ENCODE peak calls at places on chromosomes 3 and 15, in four cellular contexts. One of them, this sample, is unnamed. For H3K4me1, the result is how much of the 10 kb centered on the place peaks cover.

GRCh38 chr3:119664850-119665379 is 4.5 kb upstream of the POPDC2 start:
- DNase-seq in body of pancreas: no peak
- DNase-seq in Panc1: no peak
- DNase-seq in left ventricle myocardium inferior: no peak
- DNase-seq in this sample: no peak

GRCh38 chr3:16697437-16698258 is 92.4 kb upstream of the DAZL start:
- DNase-seq in body of pancreas: no peak
- DNase-seq in Panc1: no peak
- DNase-seq in left ventricle myocardium inferior: no peak
- DNase-seq in this sample: no peak

GRCh38 chr3:158539414-158540014 is 31.5 kb upstream of the MLF1 start:
- DNase-seq in body of pancreas: peak
- DNase-seq in Panc1: peak
- DNase-seq in left ventricle myocardium inferior: no peak
- DNase-seq in this sample: no peak

GRCh38 chr15:66390670-66391069 is 4.0 kb downstream of the MAP2K1 start:
- DNase-seq in body of pancreas: no peak
- DNase-seq in Panc1: no peak
- DNase-seq in left ventricle myocardium inferior: no peak
- DNase-seq in this sample: no peak

GRCh38 chr15:47718474-47719440 is 1.5 kb downstream of the SEMA6D start:
- DNase-seq in body of pancreas: peak
- DNase-seq in Panc1: no peak
- DNase-seq in left ventricle myocardium inferior: no peak
- DNase-seq in this sample: peak

GRCh38 chr3:126414406-126414805 is 19.7 kb downstream of the CFAP100 start:
- DNase-seq in body of pancreas: no peak
- DNase-seq in Panc1: no peak
- DNase-seq in left ventricle myocardium inferior: no peak
- DNase-seq in this sample: no peak

GRCh38 chr3:117003501-117003900 is 293.9 kb downstream of the TUSC7 start:
- DNase-seq in body of pancreas: no peak
- DNase-seq in Panc1: no peak
- DNase-seq in left ventricle myocardium inferior: no peak
- DNase-seq in this sample: no peak

GRCh38 chr3:194329566-194329965 is 21.6 kb downstream of the CPN2 start:
- DNase-seq in body of pancreas: no peak
- DNase-seq in Panc1: no peak
- DNase-seq in left ventricle myocardium inferior: no peak
- DNase-seq in this sample: no peak

GRCh38 chr3:110752307-110752706 is 319.3 kb upstream of the NECTIN3 start:
- DNase-seq in body of pancreas: no peak
- DNase-seq in Panc1: no peak
- DNase-seq in left ventricle myocardium inferior: no peak
- DNase-seq in this sample: no peak

GRCh38 chr15:48638966-48639365 is 6.5 kb downstream of the FBN1 start:
- DNase-seq in body of pancreas: no peak
- DNase-seq in Panc1: no peak
- DNase-seq in left ventricle myocardium inferior: no peak
- DNase-seq in this sample: no peak

GRCh38 chr15:78193731-78194567 is 40.4 kb downstream of the ACSBG1 start:
- DNase-seq in body of pancreas: no peak
- DNase-seq in Panc1: no peak
- DNase-seq in left ventricle myocardium inferior: no peak
- DNase-seq in this sample: no peak

GRCh38 chr3:111765136-111765535 is 93.9 kb upstream of the PHLDB2 start:
- DNase-seq in body of pancreas: no peak
- DNase-seq in Panc1: no peak
- DNase-seq in left ventricle myocardium inferior: no peak
- DNase-seq in this sample: no peak

GRCh38 chr15:36658321-36658720 is 78.9 kb downstream of the CDIN1 start:
- DNase-seq in body of pancreas: no peak
- DNase-seq in Panc1: no peak
- DNase-seq in left ventricle myocardium inferior: no peak
- DNase-seq in this sample: no peak

GRCh38 chr3:187019542-187020072 is 89.3 kb downstream of the ST6GAL1 start:
- DNase-seq in body of pancreas: no peak
- DNase-seq in Panc1: no peak
- DNase-seq in left ventricle myocardium inferior: no peak
- DNase-seq in this sample: no peak

GRCh38 chr15:56244237-56244810 is 645 bp upstream of the RFX7 start:
- DNase-seq in body of pancreas: peak
- DNase-seq in Panc1: no peak
- DNase-seq in left ventricle myocardium inferior: no peak
- DNase-seq in this sample: peak

GRCh38 chr3:129321887-129322286 is 43.2 kb downstream of the HMCES start:
- DNase-seq in body of pancreas: no peak
- DNase-seq in Panc1: no peak
- DNase-seq in left ventricle myocardium inferior: no peak
- DNase-seq in this sample: no peak

GRCh38 chr3:20066848-20067617 is 26.8 kb downstream of the KAT2B start:
- DNase-seq in body of pancreas: no peak
- DNase-seq in Panc1: no peak
- DNase-seq in left ventricle myocardium inferior: peak
- DNase-seq in this sample: no peak

GRCh38 chr3:38137615-38138346 is 680 bp upstream of the MYD88 start:
- DNase-seq in body of pancreas: no peak
- DNase-seq in Panc1: no peak
- DNase-seq in left ventricle myocardium inferior: no peak
- DNase-seq in this sample: no peak

DNA sequence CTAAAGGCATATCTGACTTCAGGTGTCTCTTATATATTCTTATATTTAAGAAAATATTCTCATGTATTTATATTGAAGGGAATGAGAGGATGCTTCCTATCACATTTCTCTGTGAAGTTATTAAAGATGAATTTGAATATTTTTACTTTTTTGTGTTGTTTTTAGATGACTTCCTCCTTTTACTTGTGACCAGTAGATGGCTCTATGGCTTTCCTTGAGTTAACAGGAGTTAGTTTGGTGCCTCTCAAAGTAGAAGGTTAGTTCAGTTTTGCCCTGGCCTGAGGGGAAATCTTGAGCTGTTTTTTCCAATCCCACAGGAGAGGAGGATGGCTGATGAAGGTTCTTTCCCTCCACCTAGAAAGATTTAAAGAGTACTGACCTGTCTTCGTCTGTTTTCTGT is 80.7 kb downstream of the SQOR start:
- DNase-seq in body of pancreas: no peak
- DNase-seq in Panc1: no peak
- DNase-seq in left ventricle myocardium inferior: no peak
- DNase-seq in this sample: no peak
- TF ChIP-seq CTCF in body of pancreas: peak
- TF ChIP-seq CTCF in Panc1: peak
- TF ChIP-seq CTCF in left ventricle myocardium inferior: peak
- TF ChIP-seq CTCF in this sample: no peak

DNA sequence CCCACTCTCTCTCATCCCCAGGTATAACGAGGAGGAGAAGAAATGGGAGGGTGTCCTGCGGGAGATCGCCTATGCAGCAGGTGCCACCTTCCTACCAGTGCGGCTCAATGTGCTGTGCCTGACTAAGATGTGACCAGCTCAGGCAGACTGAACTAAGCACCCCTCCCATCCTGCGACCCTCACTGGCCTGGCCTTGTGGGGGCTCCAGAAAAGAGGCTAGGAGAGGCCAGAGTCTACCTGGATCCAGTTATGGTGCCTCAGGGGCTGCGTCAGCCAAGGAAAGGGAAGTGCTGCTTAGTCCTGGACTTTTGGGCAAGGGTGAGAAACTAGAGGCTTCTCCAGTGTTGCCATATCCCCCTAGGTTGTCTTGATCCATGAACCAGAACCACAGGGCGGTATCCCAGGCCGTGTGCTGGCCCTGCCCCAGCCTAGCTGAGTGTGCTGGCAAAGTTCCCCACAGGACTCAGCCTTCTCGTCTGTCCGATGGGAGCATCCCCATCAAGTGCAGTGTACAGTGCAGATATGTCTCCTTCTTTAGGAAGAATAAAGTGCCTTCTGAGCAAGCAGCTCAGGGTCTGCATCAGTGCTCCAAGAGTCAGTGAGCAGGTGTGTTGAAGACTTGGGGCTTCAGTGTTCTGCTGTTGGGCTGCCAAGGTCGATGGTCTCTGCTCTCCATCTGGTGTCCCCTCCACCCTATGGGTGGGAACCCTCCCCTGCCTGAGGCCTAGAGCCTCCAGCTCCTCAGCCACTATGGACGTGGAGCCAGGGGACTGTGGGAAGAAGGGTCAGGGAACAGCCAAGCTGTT is 6.7 kb downstream of the KLHL40 start:
- DNase-seq in body of pancreas: no peak
- DNase-seq in Panc1: no peak
- DNase-seq in left ventricle myocardium inferior: peak
- DNase-seq in this sample: no peak
- H3K27ac ChIP-seq in body of pancreas: no peak
- H3K27ac ChIP-seq in Panc1: no peak
- H3K27ac ChIP-seq in left ventricle myocardium inferior: peak
- H3K27ac ChIP-seq in this sample: no peak

GRCh38 chr15:39468341-39468740 is 112.5 kb upstream of the THBS1 start:
- DNase-seq in body of pancreas: no peak
- DNase-seq in Panc1: no peak
- DNase-seq in left ventricle myocardium inferior: no peak
- DNase-seq in this sample: no peak
- H3K4me1 ChIP-seq in body of pancreas: under half
- H3K4me1 ChIP-seq in Panc1: under half
- H3K4me1 ChIP-seq in left ventricle myocardium inferior: under half
- H3K4me1 ChIP-seq in this sample: half or more

GRCh38 chr3:161409069-161409468 is 37.8 kb upstream of the SPTSSB start:
- DNase-seq in body of pancreas: peak
- DNase-seq in Panc1: no peak
- DNase-seq in left ventricle myocardium inferior: no peak
- DNase-seq in this sample: no peak
- TF ChIP-seq CTCF in body of pancreas: peak
- TF ChIP-seq CTCF in Panc1: peak
- TF ChIP-seq CTCF in left ventricle myocardium inferior: peak
- TF ChIP-seq CTCF in this sample: peak

DNA sequence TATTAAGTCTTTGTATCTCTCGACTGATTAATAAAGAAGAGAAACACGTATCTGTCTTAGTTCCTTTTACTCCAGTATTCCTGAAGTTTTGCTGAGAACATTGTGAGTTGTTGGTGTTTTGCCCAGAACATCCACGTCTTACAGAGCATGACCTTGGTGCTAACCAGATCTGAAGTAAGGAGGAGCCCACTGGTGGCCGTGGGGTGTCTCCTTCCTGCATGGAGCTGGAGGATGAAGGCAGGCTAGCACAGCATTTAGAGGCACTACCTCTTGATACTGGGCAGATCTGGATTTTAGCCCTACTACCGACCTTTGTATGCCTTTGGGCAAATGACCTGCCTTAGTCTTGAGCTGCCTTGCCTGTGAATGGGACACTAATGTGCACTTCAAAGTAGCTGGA is 28.9 kb upstream of the ESYT3 start:
- DNase-seq in body of pancreas: no peak
- DNase-seq in Panc1: no peak
- DNase-seq in left ventricle myocardium inferior: no peak
- DNase-seq in this sample: no peak
- H3K27ac ChIP-seq in body of pancreas: no peak
- H3K27ac ChIP-seq in Panc1: no peak
- H3K27ac ChIP-seq in left ventricle myocardium inferior: no peak
- H3K27ac ChIP-seq in this sample: no peak

DNA sequence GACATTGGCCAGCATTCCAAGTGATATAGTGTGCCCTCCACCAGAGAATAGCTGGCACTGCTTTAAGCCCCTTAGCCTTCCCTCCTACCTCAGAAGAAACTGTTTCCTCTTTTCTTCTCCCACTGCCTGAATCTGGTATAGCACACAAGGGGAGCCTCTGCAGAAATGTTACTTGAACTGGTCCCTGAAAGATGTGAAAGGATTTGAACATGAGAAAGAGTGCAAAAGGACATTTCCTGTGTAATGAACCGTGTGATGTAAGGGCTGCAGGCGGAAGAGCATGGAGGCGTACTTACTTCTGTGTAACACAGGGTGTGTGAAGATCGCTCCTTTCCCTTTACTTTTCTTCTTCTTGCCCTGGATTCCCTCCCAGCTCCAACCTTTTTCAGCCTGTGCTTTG is 8.3 kb downstream of the TMOD3 start:
- DNase-seq in body of pancreas: no peak
- DNase-seq in Panc1: no peak
- DNase-seq in left ventricle myocardium inferior: no peak
- DNase-seq in this sample: no peak
- H3K4me1 ChIP-seq in body of pancreas: under half
- H3K4me1 ChIP-seq in Panc1: under half
- H3K4me1 ChIP-seq in left ventricle myocardium inferior: half or more
- H3K4me1 ChIP-seq in this sample: half or more

GRCh38 chr3:49006591-49007067 is 562 bp upstream of the WDR6 start:
- DNase-seq in body of pancreas: peak
- DNase-seq in Panc1: no peak
- DNase-seq in left ventricle myocardium inferior: peak
- DNase-seq in this sample: peak

GRCh38 chr3:49005298-49005680 is 1.9 kb upstream of the WDR6 start:
- DNase-seq in body of pancreas: no peak
- DNase-seq in Panc1: no peak
- DNase-seq in left ventricle myocardium inferior: no peak
- DNase-seq in this sample: no peak

GRCh38 chr3:49005998-49006397 is 1.2 kb upstream of the WDR6 start:
- DNase-seq in body of pancreas: no peak
- DNase-seq in Panc1: no peak
- DNase-seq in left ventricle myocardium inferior: no peak
- DNase-seq in this sample: no peak

GRCh38 chr3:49007771-49008528 is 759 bp downstream of the WDR6 start:
- DNase-seq in body of pancreas: peak
- DNase-seq in Panc1: no peak
- DNase-seq in left ventricle myocardium inferior: peak
- DNase-seq in this sample: peak

GRCh38 chr3:49007068-49007770 is at the start of gene WDR6:
- DNase-seq in body of pancreas: peak
- DNase-seq in Panc1: peak
- DNase-seq in left ventricle myocardium inferior: peak
- DNase-seq in this sample: peak
- TF ChIP-seq CTCF in body of pancreas: peak
- TF ChIP-seq CTCF in Panc1: no peak
- TF ChIP-seq CTCF in left ventricle myocardium inferior: peak
- TF ChIP-seq CTCF in this sample: peak

This sample was measured in heart left ventricle.